ENCODE peak calls at places on chromosomes 1 and 21, in six cellular contexts. H, T, F, B, O and J are unnamed samples.

GRCh38 chr1:201582261-201582951 is 43.5 kb downstream of the NAV1 start:
- DNase-seq in B (peak; percentile 69), H (no peak), F (no peak), T (no peak), O (no peak), J (no peak)

GRCh38 chr1:27592600-27593340 is 11.2 kb downstream of the AHDC1 start:
- DNase-seq in F (no peak), B (no peak), H (no peak), O (no peak), T (no peak), J (no peak)

GRCh38 chr1:110672001-110672752 is 2.6 kb downstream of the KCNA3 start:
- DNase-seq in B (no peak), T (no peak), O (no peak), F (no peak), H (peak; percentile 76), J (no peak)

GRCh38 chr1:111399792-111400610 is 27.5 kb downstream of the OVGP1 start:
- DNase-seq in F (no peak), B (peak; percentile 31), O (peak; percentile 6), H (peak; percentile 32), T (no peak), J (peak; percentile 50)

GRCh38 chr21:35484856-35485255 is 435.8 kb upstream of the RUNX1 start:
- DNase-seq in T (no peak), B (no peak), O (no peak), F (no peak), H (no peak), J (no peak)

GRCh38 chr1:6460349-6461236 is 5.4 kb downstream of the TNFRSF25 start:
- DNase-seq in B (no peak), F (no peak), H (no peak), T (no peak), O (no peak), J (no peak)

GRCh38 chr21:44958471-44959191 is 18.8 kb downstream of the SLX9 start:
- DNase-seq in H (no peak), T (no peak), O (no peak), B (no peak), F (no peak), J (no peak)

GRCh38 chr1:155209373-155209721 is 852 bp downstream of the MTX1 start:
- DNase-seq in F (no peak), H (no peak), T (no peak), O (no peak), B (no peak), J (no peak)

GRCh38 chr1:197797010-197797409 is 21.7 kb upstream of the DENND1B start:
- DNase-seq in F (no peak), T (no peak), H (no peak), O (no peak), B (no peak), J (no peak)

GRCh38 chr1:56285554-56286402 is 293.6 kb downstream of the PLPP3 start:
- DNase-seq in F (no peak), B (no peak), T (no peak), H (no peak), O (no peak), J (no peak)

GRCh38 chr1:42162181-42162580 is 2.4 kb downstream of the GUCA2A start:
- DNase-seq in H (no peak), F (no peak), O (no peak), T (no peak), B (no peak), J (no peak)

GRCh38 chr1:17189632-17190525 is 15.0 kb upstream of the PADI1 start:
- DNase-seq in F (no peak), O (peak; percentile 91), B (peak; percentile 98), H (no peak), T (no peak), J (peak; percentile 97)

GRCh38 chr1:206505702-206506375 is 1.5 kb upstream of the RASSF5 start:
- DNase-seq in T (no peak), F (no peak), O (no peak), H (no peak), B (peak; percentile 26), J (no peak)

GRCh38 chr1:189149547-189150375 is 1327.9 kb downstream of the BRINP3 start:
- DNase-seq in O (no peak), B (no peak), H (peak; percentile 43), F (no peak), T (no peak), J (no peak)

GRCh38 chr1:100893718-100894117 is 924 bp downstream of the EXTL2 start:
- DNase-seq in B (no peak), T (no peak), H (no peak), F (no peak), O (no peak), J (no peak)

GRCh38 chr1:46547481-46548383 is 3.7 kb downstream of the KNCN start:
- DNase-seq in O (peak; percentile 41), B (peak; percentile 55), T (no peak), F (no peak), H (peak; percentile 64), J (peak; percentile 61)

GRCh38 chr1:92291372-92291999 is 7.3 kb downstream of the GLMN start:
- DNase-seq in T (peak; percentile 32), F (no peak), B (peak; percentile 56), H (peak; percentile 25), O (peak; percentile 52), J (peak; percentile 68)

GRCh38 chr1:173477286-173478098 is at the start of gene PRDX6:
- DNase-seq in H (peak; percentile 67), O (peak; percentile 83), B (no peak), F (peak; percentile 95), T (peak; percentile 59), J (peak; percentile 50)

GRCh38 chr21:46128983-46129571 is 26.3 kb downstream of the FTCD start:
- DNase-seq in T (no peak), F (no peak), H (no peak), B (no peak), O (no peak), J (no peak)

GRCh38 chr1:237111807-237112206 is 69.8 kb downstream of the RYR2 start:
- DNase-seq in T (no peak), H (peak; percentile 36), O (no peak), F (no peak), B (no peak), J (no peak)

GRCh38 chr1:234214129-234214910 is 158.9 kb upstream of the COA6 start:
- DNase-seq in B (no peak), T (no peak), F (peak; percentile 10), O (peak; percentile 7), H (peak; percentile 12), J (peak; percentile 21)

GRCh38 chr1:157157481-157158190 is 19.4 kb upstream of the ETV3 start:
- DNase-seq in B (no peak), O (no peak), T (no peak), H (no peak), F (no peak), J (peak; percentile 65)

GRCh38 chr1:35005711-35006110 is 20.6 kb upstream of the TMEM35B start:
- DNase-seq in H (no peak), O (no peak), F (no peak), T (no peak), B (no peak), J (no peak)

GRCh38 chr1:198763298-198763714 is 124.5 kb downstream of the PTPRC start:
- DNase-seq in F (no peak), O (peak; percentile 54), T (no peak), B (no peak), H (no peak), J (no peak)